ENCODE peak calls at places on chromosomes 11 and 22, in five cellular contexts. One of them, this sample, is unnamed.

GRCh38 chr11:121630041-121630440 is 177.3 kb upstream of the SORL1-AS1 start:
- DNase-seq in breast epithelium: no peak
- DNase-seq in A673: peak; percentile 62
- DNase-seq in caudate nucleus: no peak
- DNase-seq in pancreas: no peak
- DNase-seq in this sample: no peak

GRCh38 chr22:29306175-29306829 is at the start of gene GAS2L1:
- DNase-seq in breast epithelium: peak; percentile 86
- DNase-seq in A673: peak; percentile 85
- DNase-seq in caudate nucleus: peak; percentile 51
- DNase-seq in pancreas: peak; percentile 81
- DNase-seq in this sample: peak; percentile 94

GRCh38 chr11:30984827-30985226 is 384.7 kb downstream of the DCDC1 start:
- DNase-seq in breast epithelium: no peak
- DNase-seq in A673: no peak
- DNase-seq in caudate nucleus: no peak
- DNase-seq in pancreas: no peak
- DNase-seq in this sample: no peak

GRCh38 chr11:74112877-74113276 is 57.9 kb downstream of the C2CD3 start:
- DNase-seq in breast epithelium: no peak
- DNase-seq in A673: no peak
- DNase-seq in caudate nucleus: no peak
- DNase-seq in pancreas: no peak
- DNase-seq in this sample: no peak

GRCh38 chr11:65593518-65594414 is 1.8 kb downstream of the KCNK7 start:
- DNase-seq in breast epithelium: no peak
- DNase-seq in A673: peak; percentile 55
- DNase-seq in caudate nucleus: peak; percentile 62
- DNase-seq in pancreas: no peak
- DNase-seq in this sample: peak; percentile 57

GRCh38 chr11:90243534-90243933 is 20.7 kb upstream of the CHORDC1 start:
- DNase-seq in breast epithelium: no peak
- DNase-seq in A673: no peak
- DNase-seq in caudate nucleus: no peak
- DNase-seq in pancreas: no peak
- DNase-seq in this sample: no peak

GRCh38 chr11:7056828-7057513 is 31.8 kb upstream of the RBMXL2 start:
- DNase-seq in breast epithelium: no peak
- DNase-seq in A673: no peak
- DNase-seq in caudate nucleus: no peak
- DNase-seq in pancreas: no peak
- DNase-seq in this sample: no peak

GRCh38 chr11:76768091-76769047 is 14.8 kb upstream of the TSKU start:
- DNase-seq in breast epithelium: peak; percentile 62
- DNase-seq in A673: peak; percentile 61
- DNase-seq in caudate nucleus: no peak
- DNase-seq in pancreas: peak; percentile 43
- DNase-seq in this sample: peak; percentile 61

GRCh38 chr11:67286621-67287333 is 2.3 kb upstream of the ANKRD13D start:
- DNase-seq in breast epithelium: no peak
- DNase-seq in A673: no peak
- DNase-seq in caudate nucleus: no peak
- DNase-seq in pancreas: no peak
- DNase-seq in this sample: no peak

GRCh38 chr11:94120946-94121345 is 7.7 kb upstream of the PANX1 start:
- DNase-seq in breast epithelium: no peak
- DNase-seq in A673: no peak
- DNase-seq in caudate nucleus: no peak
- DNase-seq in pancreas: no peak
- DNase-seq in this sample: no peak
- H3K27ac ChIP-seq in breast epithelium: no peak overlapping the region
- H3K27ac ChIP-seq in A673: no peak overlapping the region
- H3K27ac ChIP-seq in caudate nucleus: no peak overlapping the region
- H3K27ac ChIP-seq in pancreas: no peak overlapping the region
- H3K27ac ChIP-seq in this sample: no peak overlapping the region

GRCh38 chr11:71451596-71452353 is 1.2 kb upstream of the NADSYN1 start:
- DNase-seq in breast epithelium: no peak
- DNase-seq in A673: peak; percentile 14
- DNase-seq in caudate nucleus: no peak
- DNase-seq in pancreas: peak; percentile 38
- DNase-seq in this sample: peak; percentile 79
- H3K27ac ChIP-seq in breast epithelium: peak overlapping the region; percentile 9
- H3K27ac ChIP-seq in A673: peak overlapping the region; percentile 34
- H3K27ac ChIP-seq in caudate nucleus: peak overlapping the region; percentile 67
- H3K27ac ChIP-seq in pancreas: peak overlapping the region; percentile 75
- H3K27ac ChIP-seq in this sample: peak overlapping the region; percentile 60

GRCh38 chr11:47924184-47924671 is 56.1 kb upstream of the PTPRJ start:
- DNase-seq in breast epithelium: peak; percentile 60
- DNase-seq in A673: no peak
- DNase-seq in caudate nucleus: no peak
- DNase-seq in pancreas: peak; percentile 96
- DNase-seq in this sample: no peak
- H3K27ac ChIP-seq in breast epithelium: peak overlapping the region; percentile 50
- H3K27ac ChIP-seq in A673: no peak overlapping the region
- H3K27ac ChIP-seq in caudate nucleus: no peak overlapping the region
- H3K27ac ChIP-seq in pancreas: peak overlapping the region; percentile 91
- H3K27ac ChIP-seq in this sample: no peak overlapping the region

GRCh38 chr11:130601141-130601540 is 152.7 kb downstream of the ADAMTS15 start:
- DNase-seq in breast epithelium: no peak
- DNase-seq in A673: peak; percentile 54
- DNase-seq in caudate nucleus: no peak
- DNase-seq in pancreas: no peak
- DNase-seq in this sample: peak; percentile 51
- H3K27ac ChIP-seq in breast epithelium: peak overlapping the region; percentile 71
- H3K27ac ChIP-seq in A673: no peak overlapping the region
- H3K27ac ChIP-seq in caudate nucleus: no peak overlapping the region
- H3K27ac ChIP-seq in pancreas: peak overlapping the region; percentile 22
- H3K27ac ChIP-seq in this sample: no peak overlapping the region

DNA sequence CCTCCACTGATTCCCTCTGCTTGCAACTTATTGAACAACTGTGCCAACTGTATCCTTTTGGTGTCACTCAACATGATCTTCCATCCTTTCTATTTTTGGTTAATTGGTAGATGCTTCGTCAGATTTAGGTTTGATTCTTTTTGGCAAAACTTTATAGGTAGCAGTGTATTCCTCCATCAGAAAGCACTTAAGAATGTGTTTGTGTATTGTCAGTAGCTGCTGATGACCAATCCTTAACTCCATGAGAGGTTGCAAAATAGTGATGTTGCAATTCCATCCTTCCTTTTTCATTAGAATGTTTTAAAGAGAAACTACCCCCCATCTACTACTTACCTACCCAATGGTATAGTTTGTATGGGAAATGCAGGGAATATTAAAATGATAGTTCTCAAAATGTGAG is 22.1 kb downstream of the FAM76B start:
- DNase-seq in breast epithelium: no peak
- DNase-seq in A673: no peak
- DNase-seq in caudate nucleus: no peak
- DNase-seq in pancreas: no peak
- DNase-seq in this sample: no peak
- H3K27ac ChIP-seq in breast epithelium: no peak overlapping the region
- H3K27ac ChIP-seq in A673: no peak overlapping the region
- H3K27ac ChIP-seq in caudate nucleus: no peak overlapping the region
- H3K27ac ChIP-seq in pancreas: no peak overlapping the region
- H3K27ac ChIP-seq in this sample: no peak overlapping the region

GRCh38 chr11:33773399-33774355 is 643 bp downstream of the FBXO3 start:
- DNase-seq in breast epithelium: no peak
- DNase-seq in A673: peak; percentile 52
- DNase-seq in caudate nucleus: no peak
- DNase-seq in pancreas: no peak
- DNase-seq in this sample: no peak
- H3K27ac ChIP-seq in breast epithelium: peak overlapping the region; percentile 87
- H3K27ac ChIP-seq in A673: peak overlapping the region; percentile 69
- H3K27ac ChIP-seq in caudate nucleus: peak overlapping the region; percentile 76
- H3K27ac ChIP-seq in pancreas: peak overlapping the region; percentile 75
- H3K27ac ChIP-seq in this sample: peak overlapping the region; percentile 63

This sample was measured in WERI-Rb-1.